ENCODE peak calls at places on chromosomes 6 and 20, in four cellular contexts. One of them, this sample, is unnamed.

GRCh38 chr20:8144282-8145245 is 12.5 kb downstream of the PLCB1 start:
- DNase-seq in H1: no peak
- DNase-seq in K562: no peak
- DNase-seq in GM12878: no peak
- DNase-seq in this sample: no peak

GRCh38 chr6:148570456-148570855 is 176.4 kb upstream of the UST start:
- DNase-seq in H1: no peak
- DNase-seq in K562: no peak
- DNase-seq in GM12878: no peak
- DNase-seq in this sample: no peak

GRCh38 chr6:41548098-41548840 is 2.1 kb downstream of the FOXP4 start:
- DNase-seq in H1: no peak
- DNase-seq in GM12878: no peak
- DNase-seq in K562: no peak
- DNase-seq in this sample: no peak

GRCh38 chr6:159729598-159729997 is 2.3 kb downstream of the WTAP start:
- DNase-seq in H1: no peak
- DNase-seq in K562: no peak
- DNase-seq in GM12878: peak; percentile 30
- DNase-seq in this sample: no peak

GRCh38 chr6:105746130-105746505 is 340.0 kb upstream of the PRDM1 start:
- DNase-seq in K562: no peak
- DNase-seq in GM12878: no peak
- DNase-seq in H1: no peak
- DNase-seq in this sample: no peak

GRCh38 chr6:126180585-126180984 is 159.3 kb upstream of the CENPW start:
- DNase-seq in H1: no peak
- DNase-seq in GM12878: peak; percentile 25
- DNase-seq in K562: no peak
- DNase-seq in this sample: no peak

GRCh38 chr6:4270799-4271198 is 135.4 kb upstream of the ECI2 start:
- DNase-seq in GM12878: no peak
- DNase-seq in K562: no peak
- DNase-seq in H1: no peak
- DNase-seq in this sample: no peak

GRCh38 chr6:1611322-1611571 is 1.5 kb downstream of the FOXC1 start:
- DNase-seq in H1: no peak
- DNase-seq in GM12878: no peak
- DNase-seq in K562: no peak
- DNase-seq in this sample: peak; percentile 86

GRCh38 chr6:35059606-35060355 is 81.4 kb downstream of the TCP11 start:
- DNase-seq in K562: no peak
- DNase-seq in GM12878: no peak
- DNase-seq in H1: no peak
- DNase-seq in this sample: peak; percentile 5

GRCh38 chr6:3526962-3527796 is 70.3 kb upstream of the SLC22A23 start:
- DNase-seq in GM12878: no peak
- DNase-seq in K562: no peak
- DNase-seq in H1: no peak
- DNase-seq in this sample: no peak

GRCh38 chr6:126033696-126034095 is 47.4 kb downstream of the TRMT11 start:
- DNase-seq in H1: no peak
- DNase-seq in K562: peak; percentile 61
- DNase-seq in GM12878: no peak
- DNase-seq in this sample: peak; percentile 41

GRCh38 chr6:130587778-130588520 is 222.1 kb downstream of the TMEM200A start:
- DNase-seq in H1: no peak
- DNase-seq in GM12878: no peak
- DNase-seq in K562: no peak
- DNase-seq in this sample: no peak

GRCh38 chr6:85714893-85715530 is 72.3 kb upstream of the SYNCRIP start:
- DNase-seq in K562: no peak
- DNase-seq in GM12878: no peak
- DNase-seq in H1: no peak
- DNase-seq in this sample: no peak

GRCh38 chr6:55319961-55320690 is 7.1 kb upstream of the GFRAL start:
- DNase-seq in GM12878: no peak
- DNase-seq in K562: no peak
- DNase-seq in H1: no peak
- DNase-seq in this sample: no peak

GRCh38 chr20:44134897-44135810 is 51.8 kb downstream of the JPH2 start:
- DNase-seq in H1: no peak
- DNase-seq in GM12878: peak; percentile 34
- DNase-seq in K562: no peak
- DNase-seq in this sample: peak; percentile 59

GRCh38 chr6:46453221-46453620 is 38.0 kb downstream of the RCAN2 start:
- DNase-seq in GM12878: no peak
- DNase-seq in H1: no peak
- DNase-seq in K562: no peak
- DNase-seq in this sample: no peak

GRCh38 chr6:56378507-56378906 is 131.1 kb upstream of the COL21A1 start:
- DNase-seq in GM12878: no peak
- DNase-seq in H1: no peak
- DNase-seq in K562: no peak
- DNase-seq in this sample: no peak

GRCh38 chr6:56375806-56376205 is 128.4 kb upstream of the COL21A1 start:
- DNase-seq in GM12878: no peak
- DNase-seq in K562: no peak
- DNase-seq in H1: no peak
- DNase-seq in this sample: no peak

GRCh38 chr6:56377295-56377694 is 129.9 kb upstream of the COL21A1 start:
- DNase-seq in K562: no peak
- DNase-seq in GM12878: no peak
- DNase-seq in H1: no peak
- DNase-seq in this sample: no peak

GRCh38 chr6:56372621-56373020 is 125.2 kb upstream of the COL21A1 start:
- DNase-seq in GM12878: no peak
- DNase-seq in K562: no peak
- DNase-seq in H1: no peak
- DNase-seq in this sample: no peak

DNA sequence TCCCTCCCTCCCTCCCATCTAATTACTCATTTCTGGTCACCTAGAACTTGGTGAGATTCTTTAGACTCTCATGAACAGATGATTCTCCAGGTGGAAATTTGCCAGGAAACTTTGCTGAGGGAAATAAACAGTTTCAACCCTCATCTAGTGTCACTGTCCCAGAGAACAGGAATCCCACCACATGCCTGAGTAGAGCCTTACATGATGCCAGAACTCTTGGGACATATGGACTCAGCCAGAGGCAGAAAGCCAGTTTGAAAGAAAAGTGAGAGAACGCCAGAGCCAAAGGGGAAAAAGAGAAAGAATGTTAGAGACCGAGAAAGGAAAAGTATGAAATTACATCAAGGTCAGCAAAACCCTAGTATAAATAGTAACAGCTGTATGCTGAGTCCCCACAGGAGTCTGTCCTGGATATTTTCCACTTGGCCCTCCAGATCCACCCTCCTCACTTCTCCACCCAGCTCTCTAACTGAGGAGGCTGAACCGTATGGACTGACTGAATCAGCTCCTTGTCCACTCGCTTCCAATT is 127.5 kb upstream of the COL21A1 start:
- DNase-seq in H1: no peak
- DNase-seq in GM12878: no peak
- DNase-seq in K562: no peak
- DNase-seq in this sample: no peak
- TF ChIP-seq NRF1 in H1: no peak
- TF ChIP-seq NRF1 in GM12878: no peak
- TF ChIP-seq NRF1 in K562: no peak
- TF ChIP-seq NRF1 in this sample: no peak

GRCh38 chr6:5979650-5980427 is 26.9 kb downstream of the NRN1 start:
- DNase-seq in GM12878: no peak
- DNase-seq in K562: no peak
- DNase-seq in H1: no peak
- DNase-seq in this sample: no peak
- TF ChIP-seq TAF1 in GM12878: no peak
- TF ChIP-seq TAF1 in K562: no peak
- TF ChIP-seq TAF1 in H1: no peak
- TF ChIP-seq TAF1 in this sample: no peak

DNA sequence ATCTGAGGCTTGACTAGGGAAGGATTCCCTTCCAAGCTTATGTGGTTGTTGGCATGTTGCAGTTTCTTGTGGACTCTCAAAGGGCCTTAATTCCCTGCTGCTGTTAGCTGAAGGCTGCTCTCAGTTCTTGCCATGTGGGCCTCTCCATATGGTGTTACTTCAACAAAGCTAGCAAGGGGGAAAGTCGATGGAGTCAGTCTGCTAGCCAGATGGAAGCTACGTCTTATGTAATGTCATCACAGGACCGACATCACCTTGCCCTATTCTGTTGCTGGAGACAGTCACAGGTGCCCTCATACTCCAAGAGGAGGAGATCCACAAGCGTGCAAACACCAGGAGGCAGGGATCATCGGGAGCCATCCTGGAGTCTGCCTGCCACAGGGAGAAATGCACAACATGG is 43.2 kb upstream of the ARMC2 start:
- DNase-seq in H1: no peak
- DNase-seq in GM12878: no peak
- DNase-seq in K562: no peak
- DNase-seq in this sample: no peak
- TF ChIP-seq NRF1 in H1: no peak
- TF ChIP-seq NRF1 in GM12878: no peak
- TF ChIP-seq NRF1 in K562: no peak
- TF ChIP-seq NRF1 in this sample: no peak

DNA sequence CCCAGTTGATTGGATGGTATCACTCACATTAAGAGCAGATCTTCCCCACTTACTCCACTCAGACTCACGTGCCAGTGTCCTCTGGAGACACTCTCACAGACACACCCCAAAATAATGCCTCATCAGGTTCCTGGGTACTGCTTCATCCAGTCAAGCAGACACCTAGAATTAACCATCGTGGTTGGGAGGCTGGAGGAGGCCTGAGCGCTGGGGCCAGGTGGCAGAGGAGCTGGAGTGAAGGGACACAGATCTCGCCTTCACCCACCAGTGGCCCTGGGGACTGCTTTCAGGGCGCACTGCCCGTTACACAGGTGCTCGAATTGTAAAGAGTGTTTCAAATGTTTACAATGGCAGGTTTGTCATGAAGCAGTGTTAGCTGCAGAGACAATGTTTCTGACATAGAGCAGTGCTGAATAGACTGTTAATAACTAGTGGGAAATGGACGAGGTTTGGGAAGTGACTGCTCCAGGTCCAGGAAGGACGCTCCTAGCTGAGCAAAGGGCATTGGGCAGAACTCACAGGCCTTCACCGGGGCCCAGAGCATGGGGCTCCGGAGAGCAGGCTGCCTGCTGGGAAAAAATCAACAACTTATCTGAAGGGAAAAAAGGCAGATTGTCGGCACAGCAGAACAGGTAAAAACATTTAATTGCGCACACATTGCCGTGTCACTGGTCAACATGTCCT is 38.4 kb downstream of the TMEM242 start:
- DNase-seq in H1: no peak
- DNase-seq in GM12878: no peak
- DNase-seq in K562: no peak
- DNase-seq in this sample: no peak
- TF ChIP-seq TAF1 in H1: no peak
- TF ChIP-seq TAF1 in GM12878: no peak
- TF ChIP-seq TAF1 in K562: no peak
- TF ChIP-seq TAF1 in this sample: no peak

GRCh38 chr6:81451787-81452186 is 300.7 kb downstream of the TENT5A start:
- DNase-seq in H1: no peak
- DNase-seq in GM12878: no peak
- DNase-seq in K562: no peak
- DNase-seq in this sample: no peak
- TF ChIP-seq NRF1 in H1: no peak
- TF ChIP-seq NRF1 in GM12878: no peak
- TF ChIP-seq NRF1 in K562: no peak
- TF ChIP-seq NRF1 in this sample: no peak

This sample was measured in SK-N-SH.